ENCODE peak calls at places on chromosomes 5 and 9, in four cellular contexts. C is AG10803, R is ACHN, J is amniotic stem cell. U is an unnamed sample.

GRCh38 chr5:143713331-143714032 is 98.5 kb upstream of the HMHB1 start:
- DNase-seq in R (no peak), C (peak), J (no peak), U (no peak)

GRCh38 chr9:133992780-133993634 is 883 bp upstream of the VAV2 start:
- DNase-seq in R (peak), J (peak), C (peak), U (no peak)

GRCh38 chr5:157312492-157312891 is 46.6 kb downstream of the CYFIP2 start:
- DNase-seq in R (peak), C (peak), J (peak), U (no peak)

GRCh38 chr5:151612689-151613427 is 21.7 kb upstream of the FAT2 start:
- DNase-seq in R (peak), C (no peak), J (no peak), U (no peak)

GRCh38 chr5:172035039-172035438 is 28.6 kb upstream of the FBXW11 start:
- DNase-seq in C (no peak), J (no peak), R (no peak), U (no peak)

GRCh38 chr5:1882337-1883119 is at the start of gene IRX4:
- DNase-seq in C (no peak), J (no peak), R (no peak), U (no peak)

GRCh38 chr5:130541617-130542221 is 623.3 kb downstream of the HINT1 start:
- DNase-seq in R (peak), C (peak), J (no peak), U (no peak)

GRCh38 chr9:110031511-110032173 is 176.3 kb downstream of the C9orf152 start:
- DNase-seq in J (peak), C (peak), R (peak), U (peak)

GRCh38 chr9:90330215-90330614 is 312.4 kb downstream of the DIRAS2 start:
- DNase-seq in C (no peak), R (no peak), J (no peak), U (no peak)

GRCh38 chr9:114372971-114373591 is 14.7 kb downstream of the AKNA start:
- DNase-seq in J (no peak), R (no peak), C (no peak), U (no peak)

GRCh38 chr5:37090123-37090726 is 159.0 kb downstream of the CPLANE1 start:
- DNase-seq in J (no peak), C (no peak), R (no peak), U (no peak)

GRCh38 chr9:93672622-93673270 is 96.4 kb downstream of the PHF2 start:
- DNase-seq in R (no peak), J (no peak), C (no peak), U (no peak)

GRCh38 chr9:38066167-38066906 is 2.7 kb downstream of the SHB start:
- DNase-seq in R (peak), C (no peak), J (no peak), U (no peak)

GRCh38 chr5:74311961-74312360 is 328.6 kb downstream of the ENC1 start:
- DNase-seq in C (peak), R (no peak), J (no peak), U (no peak)

GRCh38 chr9:106941901-106942300 is 78.9 kb downstream of the ZNF462 start:
- DNase-seq in J (no peak), R (no peak), C (peak), U (no peak)

GRCh38 chr5:172107606-172108005 is 80.4 kb downstream of the STK10 start:
- DNase-seq in C (peak), R (peak), J (peak), U (no peak)

GRCh38 chr5:90279091-90279490 is 130.5 kb downstream of the CETN3 start:
- DNase-seq in J (no peak), C (no peak), R (no peak), U (no peak)

GRCh38 chr5:98768160-98769005 is 5.1 kb upstream of the RGMB start:
- DNase-seq in J (peak), C (peak), R (peak), U (no peak)

GRCh38 chr5:73122875-73123810 is 2.8 kb downstream of the TMEM171 start:
- DNase-seq in J (no peak), R (no peak), C (peak), U (peak)

GRCh38 chr9:95307538-95307937 is 10.0 kb downstream of the FANCC start:
- DNase-seq in R (no peak), J (no peak), C (peak), U (no peak)

GRCh38 chr5:168434746-168435321 is 51.4 kb upstream of the RARS1 start:
- DNase-seq in J (no peak), C (peak), R (no peak), U (no peak)

GRCh38 chr5:14041528-14042184 is 97.2 kb upstream of the DNAH5 start:
- DNase-seq in J (no peak), C (peak), R (no peak), U (no peak)

GRCh38 chr5:116612431-116612830 is 37.8 kb upstream of the SEMA6A start:
- DNase-seq in R (no peak), C (no peak), J (no peak), U (no peak)

GRCh38 chr5:132417010-132417439 is 47.5 kb downstream of the SLC22A5 start:
- DNase-seq in J (no peak), C (no peak), R (no peak), U (no peak)